ENCODE peak calls at places on chromosome 18, in eight cellular contexts. One of them, this sample, is unnamed.

GRCh38 chr18:8942021-8942908 is 160.2 kb upstream of the NDUFV2 start:
- DNase-seq in AG20443: no peak
- DNase-seq in ascending aorta: no peak
- DNase-seq in mesenchymal stem cell: no peak
- DNase-seq in GM04504: no peak
- DNase-seq in endothelial cell: no peak
- DNase-seq in endothelial cell of umbilical vein: no peak
- DNase-seq in AG09319: no peak
- DNase-seq in this sample: no peak

GRCh38 chr18:9663377-9663776 is 44.7 kb upstream of the RAB31 start:
- DNase-seq in GM04504: no peak
- DNase-seq in AG20443: no peak
- DNase-seq in mesenchymal stem cell: no peak
- DNase-seq in ascending aorta: no peak
- DNase-seq in AG09319: no peak
- DNase-seq in endothelial cell of umbilical vein: no peak
- DNase-seq in endothelial cell: no peak
- DNase-seq in this sample: no peak

GRCh38 chr18:28204154-28204553 is 27.2 kb upstream of the CDH2 start:
- DNase-seq in AG09319: peak; percentile 28
- DNase-seq in endothelial cell of umbilical vein: peak; percentile 83
- DNase-seq in ascending aorta: no peak
- DNase-seq in mesenchymal stem cell: peak; percentile 56
- DNase-seq in GM04504: peak; percentile 60
- DNase-seq in endothelial cell: no peak
- DNase-seq in AG20443: peak; percentile 56
- DNase-seq in this sample: peak; percentile 92

GRCh38 chr18:21313576-21313975 is 71.5 kb downstream of the GREB1L start:
- DNase-seq in mesenchymal stem cell: no peak
- DNase-seq in AG20443: no peak
- DNase-seq in AG09319: peak; percentile 20
- DNase-seq in ascending aorta: no peak
- DNase-seq in endothelial cell of umbilical vein: no peak
- DNase-seq in GM04504: peak; percentile 23
- DNase-seq in endothelial cell: no peak
- DNase-seq in this sample: peak; percentile 30

GRCh38 chr18:38241736-38242135 is 676.1 kb upstream of the CELF4 start:
- DNase-seq in mesenchymal stem cell: peak; percentile 61
- DNase-seq in ascending aorta: no peak
- DNase-seq in AG20443: no peak
- DNase-seq in endothelial cell of umbilical vein: no peak
- DNase-seq in AG09319: no peak
- DNase-seq in GM04504: no peak
- DNase-seq in endothelial cell: no peak
- DNase-seq in this sample: no peak

GRCh38 chr18:9109523-9109922 is 7.0 kb downstream of the NDUFV2 start:
- DNase-seq in AG09319: no peak
- DNase-seq in ascending aorta: no peak
- DNase-seq in GM04504: no peak
- DNase-seq in AG20443: peak; percentile 36
- DNase-seq in endothelial cell of umbilical vein: no peak
- DNase-seq in mesenchymal stem cell: peak; percentile 66
- DNase-seq in endothelial cell: no peak
- DNase-seq in this sample: peak; percentile 25

GRCh38 chr18:79570266-79571201 is 109.1 kb upstream of the CTDP1 start:
- DNase-seq in mesenchymal stem cell: peak; percentile 67
- DNase-seq in AG09319: no peak
- DNase-seq in endothelial cell of umbilical vein: no peak
- DNase-seq in endothelial cell: no peak
- DNase-seq in AG20443: peak; percentile 59
- DNase-seq in ascending aorta: peak; percentile 60
- DNase-seq in GM04504: no peak
- DNase-seq in this sample: peak; percentile 29

GRCh38 chr18:24212939-24213338 is 74.1 kb downstream of the CABYR start:
- DNase-seq in AG09319: no peak
- DNase-seq in endothelial cell of umbilical vein: peak; percentile 55
- DNase-seq in AG20443: peak; percentile 37
- DNase-seq in ascending aorta: no peak
- DNase-seq in GM04504: peak; percentile 16
- DNase-seq in mesenchymal stem cell: peak; percentile 77
- DNase-seq in endothelial cell: no peak
- DNase-seq in this sample: peak; percentile 88

GRCh38 chr18:55927831-55928230 is 339.8 kb upstream of the TCF4 start:
- DNase-seq in endothelial cell: no peak
- DNase-seq in mesenchymal stem cell: no peak
- DNase-seq in GM04504: peak; percentile 69
- DNase-seq in ascending aorta: no peak
- DNase-seq in AG20443: peak; percentile 46
- DNase-seq in AG09319: peak; percentile 68
- DNase-seq in endothelial cell of umbilical vein: no peak
- DNase-seq in this sample: peak; percentile 36

GRCh38 chr18:14997367-14997766 is 249.4 kb downstream of the ANKRD30B start:
- DNase-seq in AG20443: no peak
- DNase-seq in mesenchymal stem cell: no peak
- DNase-seq in ascending aorta: no peak
- DNase-seq in AG09319: no peak
- DNase-seq in endothelial cell of umbilical vein: no peak
- DNase-seq in endothelial cell: no peak
- DNase-seq in GM04504: no peak
- DNase-seq in this sample: no peak

GRCh38 chr18:11850821-11851155 is 425 bp upstream of the CHMP1B start:
- DNase-seq in endothelial cell: no peak
- DNase-seq in ascending aorta: no peak
- DNase-seq in AG09319: peak; percentile 30
- DNase-seq in endothelial cell of umbilical vein: no peak
- DNase-seq in mesenchymal stem cell: peak; percentile 88
- DNase-seq in GM04504: peak; percentile 50
- DNase-seq in AG20443: no peak
- DNase-seq in this sample: no peak

GRCh38 chr18:64110692-64111480 is 38.0 kb downstream of the LINC00305 start:
- DNase-seq in endothelial cell: no peak
- DNase-seq in mesenchymal stem cell: peak; percentile 75
- DNase-seq in ascending aorta: no peak
- DNase-seq in AG09319: no peak
- DNase-seq in endothelial cell of umbilical vein: no peak
- DNase-seq in GM04504: no peak
- DNase-seq in AG20443: no peak
- DNase-seq in this sample: peak; percentile 35

GRCh38 chr18:62999392-62999791 is 284.1 kb downstream of the PHLPP1 start:
- DNase-seq in endothelial cell of umbilical vein: peak; percentile 90
- DNase-seq in endothelial cell: no peak
- DNase-seq in GM04504: no peak
- DNase-seq in AG09319: peak; percentile 7
- DNase-seq in AG20443: peak; percentile 91
- DNase-seq in ascending aorta: no peak
- DNase-seq in mesenchymal stem cell: no peak
- DNase-seq in this sample: no peak

GRCh38 chr18:56522826-56523225 is 115.6 kb downstream of the TXNL1 start:
- DNase-seq in endothelial cell: no peak
- DNase-seq in GM04504: no peak
- DNase-seq in endothelial cell of umbilical vein: no peak
- DNase-seq in AG09319: no peak
- DNase-seq in mesenchymal stem cell: no peak
- DNase-seq in ascending aorta: no peak
- DNase-seq in AG20443: peak; percentile 72
- DNase-seq in this sample: no peak

GRCh38 chr18:80154293-80154692 is 45.2 kb downstream of the ADNP2 start:
- DNase-seq in ascending aorta: no peak
- DNase-seq in AG20443: peak; percentile 38
- DNase-seq in mesenchymal stem cell: peak; percentile 38
- DNase-seq in GM04504: no peak
- DNase-seq in endothelial cell of umbilical vein: peak; percentile 9
- DNase-seq in endothelial cell: peak; percentile 28
- DNase-seq in AG09319: no peak
- DNase-seq in this sample: peak; percentile 22

GRCh38 chr18:31659574-31660149 is 24.7 kb downstream of the B4GALT6 start:
- DNase-seq in mesenchymal stem cell: no peak
- DNase-seq in AG20443: no peak
- DNase-seq in GM04504: no peak
- DNase-seq in ascending aorta: no peak
- DNase-seq in endothelial cell: no peak
- DNase-seq in AG09319: no peak
- DNase-seq in endothelial cell of umbilical vein: no peak
- DNase-seq in this sample: no peak

GRCh38 chr18:63207825-63208224 is 111.7 kb downstream of the BCL2 start:
- DNase-seq in endothelial cell: no peak
- DNase-seq in ascending aorta: no peak
- DNase-seq in AG09319: no peak
- DNase-seq in endothelial cell of umbilical vein: no peak
- DNase-seq in GM04504: no peak
- DNase-seq in mesenchymal stem cell: no peak
- DNase-seq in AG20443: no peak
- DNase-seq in this sample: no peak

This sample was measured in amniotic epithelial cell.